ENCODE peak calls at places on chromosome 2, in four cellular contexts. X is activated T-helper 1 cell treated with anti-CD3 and anti-CD28 coated beads, Interleukin-12 subunit alpha, Interleukin-12 subunit beta, Interleukin-2, Interleukin-4 antibody, amounts not matched to agents 30 ng/mL and 10 ng/mL and 1 ng/mL, durations not matched to agents 14 hours and 24 hours and 36 hours; A is activated T-cell treated with anti-CD3 and anti-CD28 coated beads for 24 hours; D is NCI-H446 treated with DMSO at 0.1 percent for 48 hours. J is an unnamed sample.

GRCh38 chr2:166238176-166238575 is 110.4 kb upstream of the SCN1A start:
- DNase-seq in D (no peak), X (no peak), A (no peak), J (no peak)

GRCh38 chr2:33788044-33788443 is 188.9 kb upstream of the FAM98A start:
- DNase-seq in A (no peak), D (no peak), X (no peak), J (peak; percentile 34)

GRCh38 chr2:146874260-146874658 is 970.6 kb upstream of the ACVR2A start:
- DNase-seq in X (no peak), A (no peak), D (no peak), J (peak; percentile 23)

GRCh38 chr2:28129955-28130695 is 239.6 kb downstream of the BABAM2 start:
- DNase-seq in X (no peak), A (no peak), D (no peak), J (peak; percentile 18)

GRCh38 chr2:81389203-81389602 is 1084.7 kb upstream of the LRRTM1 start:
- DNase-seq in X (no peak), A (no peak), D (no peak), J (no peak)

GRCh38 chr2:112174383-112174782 is 36.2 kb downstream of the FBLN7 start:
- DNase-seq in X (no peak), D (no peak), A (no peak), J (no peak)

GRCh38 chr2:10538224-10538894 is 90.2 kb upstream of the ODC1 start:
- DNase-seq in A (no peak), X (no peak), D (no peak), J (no peak)

GRCh38 chr2:140205093-140205492 is 1424.9 kb upstream of the NXPH2 start:
- DNase-seq in D (no peak), A (no peak), X (no peak), J (no peak)

GRCh38 chr2:222931659-222932058 is 70.8 kb downstream of the ACSL3 start:
- DNase-seq in X (no peak), A (no peak), D (no peak), J (no peak)

GRCh38 chr2:96769816-96770215 is 9.1 kb downstream of the CNNM4 start:
- DNase-seq in X (no peak), D (no peak), A (no peak), J (peak; percentile 38)

GRCh38 chr2:10451819-10452218 is 3.7 kb upstream of the ODC1 start:
- DNase-seq in D (no peak), X (no peak), A (no peak), J (no peak)